ENCODE peak calls at places on chromosomes 16 and 17, in ten cellular contexts. G is activated CD8-positive, alpha-beta memory T cell treated with anti-CD3 and anti-CD28 coated beads for 4 hours; Y is gastrocnemius medialis; C is stimulated activated effector memory CD8-positive, alpha-beta T cell treated with anti-CD3 and anti-CD28 coated beads, Interleukin-12 subunit alpha, Interleukin-12 subunit beta, amount 100 ng/mL, for 72 hours; F is HTR-8/SVneo; H is endothelial cell of umbilical vein; N is HAP-1; V is H1; M is M059J; T is ELF-1. W is an unnamed sample.

GRCh38 chr16:15996432-15997109 is 47.2 kb downstream of the ABCC1 start:
- DNase-seq in G (no peak), Y (no peak), C (no peak), F (peak), H (peak), N (no peak), V (no peak), M (peak), T (peak), W (no peak)

GRCh38 chr16:58027341-58028167 is 2.0 kb downstream of the MMP15 start:
- DNase-seq in G (no peak), Y (no peak), C (no peak), F (peak), H (no peak), N (peak), V (peak), M (no peak), T (peak), W (peak)

GRCh38 chr16:3029499-3030127 is 5.8 kb downstream of the THOC6 start:
- DNase-seq in G (no peak), Y (no peak), C (peak), F (no peak), H (no peak), N (peak), V (peak), M (no peak), T (no peak), W (no peak)

GRCh38 chr17:32461853-32462617 is 17.7 kb downstream of the PSMD11 start:
- DNase-seq in G (peak), Y (no peak), C (peak), F (peak), H (peak), N (peak), V (peak), M (peak), T (peak), W (peak)

GRCh38 chr17:68089881-68090280 is 54.3 kb downstream of the KPNA2 start:
- DNase-seq in G (no peak), Y (no peak), C (no peak), F (no peak), H (peak), N (no peak), V (no peak), M (peak), T (no peak), W (no peak)

GRCh38 chr16:17403859-17404545 is 66.8 kb downstream of the XYLT1 start:
- DNase-seq in G (no peak), Y (no peak), C (no peak), F (no peak), H (no peak), N (no peak), V (no peak), M (peak), T (no peak), W (no peak)

GRCh38 chr16:21001262-21001661 is 100.7 kb downstream of the LYRM1 start:
- DNase-seq in G (no peak), Y (no peak), C (no peak), F (no peak), H (peak), N (peak), V (peak), M (peak), T (peak), W (no peak)

GRCh38 chr17:80124351-80124981 is 22.5 kb downstream of the EIF4A3 start:
- DNase-seq in G (no peak), Y (no peak), C (no peak), F (no peak), H (peak), N (peak), V (peak), M (no peak), T (peak), W (peak)

GRCh38 chr17:75010683-75011406 is 1.6 kb upstream of the MRPL58 start:
- DNase-seq in G (no peak), Y (no peak), C (no peak), F (no peak), H (peak), N (no peak), V (no peak), M (peak), T (peak), W (peak)

GRCh38 chr17:79870540-79870939 is 31.3 kb upstream of the CBX4 start:
- DNase-seq in G (no peak), Y (no peak), C (no peak), F (no peak), H (no peak), N (no peak), V (no peak), M (no peak), T (no peak), W (no peak)

GRCh38 chr16:31242197-31242596 is 17.6 kb upstream of the ITGAM start:
- DNase-seq in G (no peak), Y (no peak), C (no peak), F (no peak), H (no peak), N (no peak), V (no peak), M (peak), T (no peak), W (no peak)

GRCh38 chr17:6473128-6473767 is 29.0 kb downstream of the PIMREG start:
- DNase-seq in G (peak), Y (peak), C (peak), F (peak), H (peak), N (peak), V (peak), M (peak), T (peak), W (no peak)

GRCh38 chr17:65954148-65954449 is 237.8 kb downstream of the CEP112 start:
- DNase-seq in G (no peak), Y (no peak), C (no peak), F (no peak), H (no peak), N (no peak), V (no peak), M (no peak), T (no peak), W (no peak)

GRCh38 chr16:28562199-28562598 is 8.5 kb downstream of the SGF29 start:
- DNase-seq in G (no peak), Y (no peak), C (no peak), F (no peak), H (no peak), N (no peak), V (no peak), M (no peak), T (no peak), W (no peak)

GRCh38 chr17:50264263-50265113 is 9.8 kb upstream of the TMEM92 start:
- DNase-seq in G (no peak), Y (no peak), C (no peak), F (no peak), H (no peak), N (no peak), V (peak), M (peak), T (peak), W (no peak)

GRCh38 chr16:50680907-50681885 is at the start of gene SNX20:
- DNase-seq in G (peak), Y (no peak), C (no peak), F (no peak), H (no peak), N (no peak), V (no peak), M (no peak), T (no peak), W (no peak)

GRCh38 chr17:5263441-5263840 is 18.6 kb upstream of the RABEP1 start:
- DNase-seq in G (no peak), Y (no peak), C (no peak), F (no peak), H (no peak), N (no peak), V (no peak), M (no peak), T (no peak), W (no peak)

GRCh38 chr17:9472541-9472940 is 103.1 kb downstream of the STX8 start:
- DNase-seq in G (no peak), Y (no peak), C (no peak), F (no peak), H (peak), N (no peak), V (no peak), M (peak), T (no peak), W (no peak)

GRCh38 chr16:19137201-19137601 is 23.4 kb downstream of the ITPRIPL2 start:
- DNase-seq in G (no peak), Y (no peak), C (no peak), F (no peak), H (no peak), N (no peak), V (no peak), M (no peak), T (no peak), W (no peak)

GRCh38 chr16:3282103-3282746 is 1.1 kb upstream of the ZNF263 start:
- DNase-seq in G (no peak), Y (no peak), C (no peak), F (peak), H (peak), N (peak), V (no peak), M (peak), T (peak), W (peak)

GRCh38 chr17:46910179-46910927 is 12.6 kb upstream of the GOSR2 start:
- DNase-seq in G (no peak), Y (no peak), C (no peak), F (no peak), H (no peak), N (no peak), V (no peak), M (no peak), T (no peak), W (peak)

GRCh38 chr17:1112875-1113274 is 66.9 kb downstream of the ABR start:
- DNase-seq in G (no peak), Y (no peak), C (no peak), F (no peak), H (no peak), N (no peak), V (peak), M (no peak), T (peak), W (no peak)

GRCh38 chr17:5210853-5211252 is 19.2 kb upstream of the ZNF594 start:
- DNase-seq in G (no peak), Y (no peak), C (no peak), F (no peak), H (no peak), N (no peak), V (no peak), M (no peak), T (no peak), W (no peak)

GRCh38 chr17:9237661-9238301 is 216.5 kb downstream of the NTN1 start:
- DNase-seq in G (no peak), Y (no peak), C (no peak), F (no peak), H (no peak), N (no peak), V (no peak), M (peak), T (no peak), W (no peak)

GRCh38 chr17:72683506-72684404 is 408.7 kb downstream of the SLC39A11 start:
- DNase-seq in G (no peak), Y (no peak), C (no peak), F (peak), H (no peak), N (no peak), V (no peak), M (peak), T (peak), W (peak)

GRCh38 chr17:78661092-78661770 is 84.0 kb upstream of the DNAH17 start:
- DNase-seq in G (no peak), Y (no peak), C (no peak), F (no peak), H (no peak), N (no peak), V (no peak), M (peak), T (peak), W (no peak)

GRCh38 chr17:57080708-57081107 is 4.3 kb upstream of the AKAP1 start:
- DNase-seq in G (no peak), Y (no peak), C (no peak), F (peak), H (no peak), N (no peak), V (no peak), M (peak), T (no peak), W (no peak)

GRCh38 chr17:74790206-74791066 is 14.3 kb upstream of the NAT9 start:
- DNase-seq in G (no peak), Y (no peak), C (no peak), F (no peak), H (no peak), N (no peak), V (no peak), M (no peak), T (no peak), W (no peak)

GRCh38 chr16:15572329-15573001 is 70.5 kb downstream of the MARF1 start:
- DNase-seq in G (no peak), Y (no peak), C (no peak), F (no peak), H (no peak), N (no peak), V (no peak), M (no peak), T (no peak), W (no peak)

GRCh38 chr17:27582696-27583095 is 48.3 kb upstream of the LGALS9 start:
- DNase-seq in G (no peak), Y (no peak), C (no peak), F (no peak), H (no peak), N (no peak), V (no peak), M (no peak), T (no peak), W (no peak)

W was measured in NCI-H510A.